ENCODE peak calls at places on chromosomes 1 and 21, in five cellular contexts. K is heart left ventricle, G is tibial nerve, V is Panc1, Q is psoas muscle. A is an unnamed sample.

GRCh38 chr21:32457360-32457840 is 44.9 kb downstream of the EVA1C start:
- DNase-seq in V (no peak), Q (peak; percentile 30), K (peak; percentile 41), G (no peak), A (no peak)

GRCh38 chr1:10495942-10496341 is 21.2 kb downstream of the PEX14 start:
- DNase-seq in Q (peak; percentile 41), G (no peak), K (no peak), V (no peak), A (no peak)

GRCh38 chr1:213457097-213457680 is 406.1 kb downstream of the RPS6KC1 start:
- DNase-seq in G (no peak), Q (peak; percentile 43), K (peak; percentile 46), V (no peak), A (peak; percentile 26)

GRCh38 chr1:63199666-63200065 is 122.7 kb upstream of the FOXD3 start:
- DNase-seq in K (no peak), V (no peak), Q (no peak), G (no peak), A (no peak)

GRCh38 chr1:156726549-156727226 is 1.6 kb upstream of the METTL25B start:
- DNase-seq in K (no peak), G (no peak), Q (no peak), V (no peak), A (no peak)

GRCh38 chr1:211517006-211517405 is 25.0 kb upstream of the RD3 start:
- DNase-seq in V (no peak), K (no peak), G (no peak), Q (no peak), A (no peak)

GRCh38 chr21:31634993-31635392 is 24.5 kb upstream of the SOD1 start:
- DNase-seq in K (no peak), Q (no peak), G (no peak), V (no peak), A (no peak)

GRCh38 chr1:25875154-25875855 is at the start of gene PAQR7:
- DNase-seq in Q (peak; percentile 79), G (peak; percentile 40), V (no peak), K (peak; percentile 82), A (peak; percentile 54)

GRCh38 chr1:155324717-155325595 is 4.3 kb downstream of the RUSC1 start:
- DNase-seq in V (no peak), K (peak; percentile 51), Q (peak; percentile 59), G (no peak), A (no peak)

GRCh38 chr1:207822124-207822601 is 70.3 kb downstream of the CD46 start:
- DNase-seq in K (peak; percentile 18), V (no peak), G (no peak), Q (no peak), A (peak; percentile 32)

GRCh38 chr1:160618763-160619274 is 28.0 kb downstream of the SLAMF1 start:
- DNase-seq in G (no peak), K (no peak), Q (no peak), V (peak; percentile 12), A (no peak)

GRCh38 chr1:56409112-56409691 is 170.2 kb downstream of the PLPP3 start:
- DNase-seq in V (no peak), K (no peak), Q (peak; percentile 13), G (no peak), A (no peak)

GRCh38 chr1:110307239-110307974 is 31.8 kb upstream of the RBM15 start:
- DNase-seq in Q (no peak), G (no peak), K (no peak), V (no peak), A (no peak)

GRCh38 chr1:66769512-66770229 is 17.4 kb downstream of the DYNLT5 start:
- DNase-seq in K (no peak), G (no peak), V (no peak), Q (no peak), A (no peak)

GRCh38 chr1:224183591-224184312 is 712 bp downstream of the DEGS1 start:
- DNase-seq in K (peak; percentile 73), V (no peak), G (no peak), Q (peak; percentile 65), A (peak; percentile 22)

GRCh38 chr1:88683516-88683847 is 591 bp upstream of the PKN2 start:
- DNase-seq in G (no peak), V (no peak), K (peak; percentile 36), Q (peak; percentile 42), A (no peak)

GRCh38 chr1:88684482-88685238 is 587 bp downstream of the PKN2 start:
- DNase-seq in Q (peak; percentile 55), G (peak; percentile 14), K (peak; percentile 54), V (no peak), A (peak; percentile 20)

GRCh38 chr1:88685239-88685604 is 1.1 kb downstream of the PKN2 start:
- DNase-seq in G (no peak), Q (no peak), K (no peak), V (no peak), A (no peak)

GRCh38 chr1:88681223-88681622 is 2.9 kb upstream of the PKN2 start:
- DNase-seq in K (no peak), G (no peak), V (no peak), Q (no peak), A (no peak)

GRCh38 chr1:88683848-88684481 is at the start of gene PKN2:
- DNase-seq in G (peak; percentile 91), K (peak; percentile 98), Q (peak; percentile 98), V (peak; percentile 88), A (peak; percentile 97)
- TF ChIP-seq CTCF in G (peak; percentile 38), K (peak; percentile 20), Q (peak; percentile 25), V (peak; percentile 24), A (peak; percentile 34)

DNA sequence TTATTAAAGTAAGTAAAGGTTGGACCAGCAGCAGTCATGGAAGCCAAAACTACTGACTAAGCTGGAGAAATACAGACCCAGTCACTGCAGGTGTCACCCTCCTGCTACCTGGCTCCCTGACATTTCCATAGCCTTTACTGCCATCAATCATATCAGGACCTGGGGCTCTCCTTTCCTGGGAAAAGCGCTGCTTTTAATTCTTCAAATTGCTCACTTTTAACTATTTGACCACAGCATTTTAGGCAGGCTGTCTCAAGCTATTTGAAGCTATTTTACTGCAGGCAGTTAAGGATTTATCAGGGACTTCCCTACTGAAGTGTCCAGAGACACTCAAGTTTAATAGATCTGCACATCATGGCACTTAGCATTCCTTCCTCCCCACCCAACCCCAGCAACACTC is 4.1 kb downstream of the IVL start:
- DNase-seq in V (no peak), Q (no peak), G (no peak), K (no peak), A (no peak)
- H3K9me3 ChIP-seq in V (no peaks in the 10 kb centered on the region), Q (no peaks in the 10 kb centered on the region), G (peaks cover 21% of the 10 kb centered on the region), K (no peaks in the 10 kb centered on the region), A (no peaks in the 10 kb centered on the region)

GRCh38 chr1:226158983-226159382 is 27.6 kb downstream of the ACBD3 start:
- DNase-seq in V (no peak), G (no peak), K (no peak), Q (no peak), A (no peak)

GRCh38 chr1:226149806-226150205 is 36.7 kb downstream of the ACBD3 start:
- DNase-seq in G (no peak), K (no peak), Q (no peak), V (no peak), A (no peak)

GRCh38 chr1:226158457-226158856 is 28.1 kb downstream of the ACBD3 start:
- DNase-seq in Q (no peak), V (no peak), K (no peak), G (no peak), A (no peak)

GRCh38 chr1:226157761-226158316 is 28.7 kb downstream of the ACBD3 start:
- DNase-seq in V (no peak), K (no peak), Q (no peak), G (no peak), A (no peak)

DNA sequence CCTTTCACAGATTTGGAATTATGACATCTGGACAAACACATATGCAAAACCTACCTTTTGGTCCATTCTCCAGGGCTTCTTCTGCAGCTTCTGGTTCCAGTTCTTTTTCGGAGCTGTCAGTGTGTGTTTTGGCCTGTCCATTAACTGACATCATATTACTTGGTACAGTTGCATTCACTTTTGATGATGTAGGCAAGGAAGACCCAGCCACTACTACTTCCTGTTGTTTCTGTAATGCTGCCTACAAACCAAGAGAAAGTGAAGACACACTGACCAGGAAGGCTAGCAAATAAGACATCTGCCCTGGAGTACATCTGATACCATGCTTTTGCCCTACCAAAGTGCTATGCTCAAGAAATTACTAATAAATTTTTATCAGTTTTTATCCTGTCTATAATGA is 31.9 kb downstream of the ACBD3 start:
- DNase-seq in Q (no peak), G (no peak), V (no peak), K (no peak), A (no peak)
- TF ChIP-seq CTCF in Q (no peak), G (no peak), V (no peak), K (no peak), A (no peak)

GRCh38 chr1:152448095-152448494 is 34.0 kb upstream of the CRNN start:
- DNase-seq in V (no peak), G (no peak), Q (no peak), K (no peak), A (no peak)
- H3K9me3 ChIP-seq in V (no peaks in the 10 kb centered on the region), G (no peaks in the 10 kb centered on the region), Q (no peaks in the 10 kb centered on the region), K (no peaks in the 10 kb centered on the region), A (no peaks in the 10 kb centered on the region)

GRCh38 chr1:150696995-150697927 is at the start of gene GOLPH3L:
- DNase-seq in Q (peak; percentile 87), K (peak; percentile 95), G (peak; percentile 81), V (peak; percentile 98), A (peak; percentile 98)
- TF ChIP-seq CTCF in Q (peak; percentile 26), K (peak; percentile 22), G (peak; percentile 26), V (no peak), A (peak; percentile 15)

GRCh38 chr1:239221656-239222055 is 164.7 kb upstream of the CHRM3 start:
- DNase-seq in K (no peak), Q (no peak), V (no peak), G (no peak), A (no peak)
- H3K9me3 ChIP-seq in K (no peaks in the 10 kb centered on the region), Q (peaks cover 14% of the 10 kb centered on the region), V (peaks cover 3% of the 10 kb centered on the region), G (peaks cover 39% of the 10 kb centered on the region), A (no peaks in the 10 kb centered on the region)

DNA sequence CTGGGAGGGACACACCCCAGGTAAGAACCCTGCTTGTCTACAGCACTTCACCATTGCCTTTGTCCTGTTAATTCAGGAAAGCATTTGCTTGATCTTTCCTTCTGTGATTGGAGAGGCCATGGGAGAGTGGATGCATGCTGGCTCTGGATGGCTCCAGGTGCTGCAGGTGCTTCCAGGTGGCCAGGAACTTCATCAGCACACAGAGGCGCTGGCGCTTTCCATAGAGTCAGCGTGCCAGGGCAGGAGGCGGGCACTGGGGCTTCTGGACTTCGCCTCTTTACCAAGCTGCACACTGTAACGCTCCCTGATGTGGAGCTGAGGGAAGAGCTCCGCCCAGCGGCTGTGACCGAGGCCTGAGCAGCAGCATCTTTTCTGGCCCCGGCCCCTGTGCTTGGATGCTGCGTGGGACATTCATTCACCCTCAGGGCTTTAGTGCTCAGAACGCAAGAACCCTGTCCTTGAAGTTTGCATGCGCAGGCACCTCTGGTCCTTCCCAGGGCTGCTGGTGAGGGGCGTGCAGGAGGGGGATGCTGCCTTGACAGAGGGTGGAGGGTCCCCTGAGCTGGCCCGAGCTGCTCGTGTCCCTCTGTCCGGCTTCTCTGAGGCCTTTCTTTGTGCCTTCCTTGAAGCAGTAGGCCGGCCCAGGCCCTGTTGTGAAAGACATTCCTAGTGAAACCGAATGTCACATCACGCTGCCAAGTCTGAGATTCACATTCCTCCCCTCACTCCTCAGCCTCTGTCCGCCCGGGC is 1.6 kb upstream of the MX2 start:
- DNase-seq in K (no peak), V (no peak), Q (peak; percentile 65), G (peak; percentile 53), A (peak; percentile 55)
- TF ChIP-seq CTCF in K (no peak), V (peak; percentile 66), Q (no peak), G (peak; percentile 25), A (no peak)

GRCh38 chr1:232675267-232675666 is 45.3 kb upstream of the SIPA1L2 start:
- DNase-seq in V (no peak), G (no peak), Q (no peak), K (no peak), A (no peak)
- H3K9me3 ChIP-seq in V (no peaks in the 10 kb centered on the region), G (no peaks in the 10 kb centered on the region), Q (no peaks in the 10 kb centered on the region), K (no peaks in the 10 kb centered on the region), A (no peaks in the 10 kb centered on the region)

A was measured in gastrocnemius medialis.